ENCODE peak calls at places on chromosomes 12 and 14, in seven cellular contexts. G is AG09319; J is Panc1; H is CD8-positive, alpha-beta T cell; I is GM23338; W is pancreas; X is MM.1S. P is an unnamed sample.

GRCh38 chr14:71751264-71751663 is 181.0 kb upstream of the RGS6 start:
- DNase-seq in G (no peak), J (no peak), H (no peak), I (no peak), W (no peak), X (no peak), P (no peak)

GRCh38 chr14:104428333-104428851 is 151.2 kb upstream of the C14orf180 start:
- DNase-seq in G (no peak), J (no peak), H (no peak), I (no peak), W (no peak), X (no peak), P (no peak)

GRCh38 chr12:32671930-32672785 is 6.9 kb upstream of the DNM1L start:
- DNase-seq in G (peak; percentile 81), J (peak; percentile 51), H (no peak), I (peak; percentile 84), W (peak; percentile 38), X (peak; percentile 75), P (peak; percentile 87)

GRCh38 chr12:19129486-19130223 is at the start of gene PLEKHA5:
- DNase-seq in G (peak; percentile 43), J (no peak), H (peak; percentile 64), I (peak; percentile 81), W (peak; percentile 76), X (peak; percentile 66), P (peak; percentile 63)

GRCh38 chr12:54394281-54394719 is 9.8 kb upstream of the ZNF385A start:
- DNase-seq in G (no peak), J (no peak), H (no peak), I (peak; percentile 96), W (no peak), X (peak; percentile 47), P (peak; percentile 69)

GRCh38 chr12:132224484-132224883 is 80.2 kb downstream of the NOC4L start:
- DNase-seq in G (no peak), J (no peak), H (no peak), I (no peak), W (no peak), X (no peak), P (no peak)

GRCh38 chr12:59382678-59383425 is 213.0 kb upstream of the SLC16A7 start:
- DNase-seq in G (no peak), J (no peak), H (no peak), I (peak; percentile 30), W (no peak), X (no peak), P (no peak)

GRCh38 chr14:104586832-104587620 is 7.5 kb downstream of the C14orf180 start:
- DNase-seq in G (no peak), J (no peak), H (no peak), I (no peak), W (no peak), X (no peak), P (no peak)

GRCh38 chr12:65999564-66000280 is 130.8 kb downstream of the LLPH start:
- DNase-seq in G (no peak), J (no peak), H (no peak), I (no peak), W (no peak), X (no peak), P (peak; percentile 44)

GRCh38 chr12:131747276-131747675 is 36.4 kb downstream of the SFSWAP start:
- DNase-seq in G (no peak), J (no peak), H (no peak), I (no peak), W (no peak), X (no peak), P (no peak)

GRCh38 chr12:111407371-111408115 is 1.8 kb downstream of the SH2B3 start:
- DNase-seq in G (no peak), J (no peak), H (no peak), I (no peak), W (no peak), X (no peak), P (no peak)

GRCh38 chr12:94099191-94099983 is 49.0 kb upstream of the PLXNC1 start:
- DNase-seq in G (no peak), J (peak; percentile 33), H (no peak), I (no peak), W (no peak), X (no peak), P (no peak)

GRCh38 chr14:71175491-71175890 is 268.2 kb downstream of the PCNX1 start:
- DNase-seq in G (no peak), J (no peak), H (no peak), I (no peak), W (no peak), X (no peak), P (no peak)

GRCh38 chr14:54866588-54866987 is 36.0 kb downstream of the GCH1 start:
- DNase-seq in G (no peak), J (no peak), H (no peak), I (no peak), W (no peak), X (no peak), P (peak; percentile 20)

GRCh38 chr12:98592825-98593322 is 612 bp upstream of the SLC25A3 start:
- DNase-seq in G (no peak), J (no peak), H (no peak), I (no peak), W (no peak), X (peak; percentile 37), P (no peak)

GRCh38 chr14:72699852-72700257 is 194.0 kb downstream of the DPF3 start:
- DNase-seq in G (peak; percentile 95), J (no peak), H (no peak), I (no peak), W (no peak), X (no peak), P (peak; percentile 84)

GRCh38 chr12:190881-191280 is 23.1 kb downstream of the SLC6A12 start:
- DNase-seq in G (no peak), J (no peak), H (no peak), I (no peak), W (no peak), X (no peak), P (no peak)

GRCh38 chr12:12609692-12610091 is 2.0 kb upstream of the CREBL2 start:
- DNase-seq in G (no peak), J (no peak), H (no peak), I (no peak), W (no peak), X (no peak), P (no peak)

GRCh38 chr12:12610711-12611110 is 965 bp upstream of the CREBL2 start:
- DNase-seq in G (no peak), J (no peak), H (no peak), I (no peak), W (no peak), X (no peak), P (no peak)

GRCh38 chr12:12606793-12607589 is 4.7 kb upstream of the CREBL2 start:
- DNase-seq in G (no peak), J (no peak), H (no peak), I (no peak), W (no peak), X (no peak), P (peak; percentile 66)

GRCh38 chr12:12611512-12612306 is at the start of gene CREBL2:
- DNase-seq in G (peak; percentile 90), J (peak; percentile 63), H (peak; percentile 88), I (peak; percentile 95), W (peak; percentile 93), X (peak; percentile 92), P (peak; percentile 96)

DNA sequence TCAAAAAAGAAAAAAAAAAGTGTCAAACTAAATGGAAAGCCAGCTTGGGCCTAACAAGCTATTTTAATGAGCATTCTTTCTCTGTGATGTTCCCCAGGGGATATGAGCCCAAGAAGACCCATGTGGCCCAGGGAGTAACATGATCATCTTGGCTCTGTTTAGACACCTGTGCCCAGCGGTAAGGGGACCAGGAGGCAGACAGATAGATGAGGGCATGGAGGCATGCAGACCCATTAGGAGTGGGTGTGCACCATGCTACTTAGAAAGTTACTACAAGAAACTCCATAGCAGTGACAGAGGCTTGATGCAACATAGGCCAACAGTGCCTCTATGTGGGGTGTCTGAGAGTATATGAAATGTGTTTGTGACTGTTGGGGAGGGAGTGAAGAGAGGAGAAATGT is 3.1 kb upstream of the CREBL2 start:
- DNase-seq in G (no peak), J (no peak), H (no peak), I (no peak), W (no peak), X (no peak), P (peak; percentile 17)
- TF ChIP-seq CTCF in G (no peak), J (no peak), H (no peak), I (peak; percentile 9), W (no peak), X (no peak), P (no peak)

GRCh38 chr12:71849109-71849851 is 9.7 kb downstream of the TBC1D15 start:
- DNase-seq in G (no peak), J (no peak), H (no peak), I (no peak), W (no peak), X (no peak), P (no peak)
- TF ChIP-seq CTCF in G (no peak), J (no peak), H (no peak), I (no peak), W (no peak), X (no peak), P (no peak)

DNA sequence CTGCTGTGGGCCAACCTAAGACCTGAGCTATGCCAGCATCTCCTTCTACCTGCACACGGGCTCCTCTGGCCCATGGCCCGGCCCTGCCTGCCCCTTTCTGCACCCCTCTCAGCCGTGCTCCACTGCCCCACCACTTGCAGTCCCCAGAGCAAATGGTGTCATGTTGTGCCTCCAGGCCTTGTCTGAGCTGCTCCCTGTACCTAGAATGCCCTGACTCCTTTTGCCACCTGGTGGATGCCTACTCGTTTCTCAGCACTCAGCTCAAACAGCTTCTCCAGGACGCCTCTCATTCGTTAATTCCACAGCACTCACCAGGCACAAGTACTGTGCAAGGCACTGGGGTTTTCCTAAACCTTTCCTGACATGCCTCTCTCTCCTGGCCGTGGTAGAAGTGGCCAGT is 63.2 kb upstream of the PNMA1 start:
- DNase-seq in G (no peak), J (no peak), H (no peak), I (no peak), W (no peak), X (no peak), P (no peak)
- TF ChIP-seq CTCF in G (no peak), J (no peak), H (no peak), I (no peak), W (no peak), X (peak; percentile 36), P (no peak)

GRCh38 chr12:2283910-2284309 is 231.1 kb downstream of the CACNA1C start:
- DNase-seq in G (no peak), J (no peak), H (no peak), I (no peak), W (peak; percentile 13), X (no peak), P (peak; percentile 90)

GRCh38 chr12:2281446-2281845 is 228.7 kb downstream of the CACNA1C start:
- DNase-seq in G (no peak), J (no peak), H (no peak), I (no peak), W (no peak), X (no peak), P (no peak)

GRCh38 chr12:2283480-2283879 is 230.7 kb downstream of the CACNA1C start:
- DNase-seq in G (no peak), J (no peak), H (no peak), I (no peak), W (no peak), X (no peak), P (no peak)

GRCh38 chr12:2284321-2284813 is 231.6 kb downstream of the CACNA1C start:
- DNase-seq in G (no peak), J (no peak), H (no peak), I (no peak), W (peak; percentile 16), X (no peak), P (peak; percentile 70)

DNA sequence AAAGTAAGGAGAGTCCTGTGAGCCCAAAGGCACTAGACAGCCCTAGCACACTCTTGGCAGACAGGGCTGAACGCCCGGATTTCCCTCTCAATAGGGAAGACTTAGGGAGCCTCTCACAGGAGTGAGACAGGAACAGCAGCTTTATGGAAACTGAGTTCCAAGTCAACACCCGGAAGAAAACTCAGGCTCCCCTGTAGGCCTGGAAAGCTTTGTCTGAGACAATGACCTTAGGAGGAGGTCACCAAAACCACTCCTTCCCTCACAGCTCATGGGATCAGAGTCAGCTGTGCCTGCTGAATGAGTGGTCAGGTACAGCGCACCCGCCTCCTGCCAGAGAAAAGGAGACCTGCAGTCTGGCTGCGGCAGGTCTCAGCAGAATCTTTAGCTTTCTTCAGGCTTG is 229.5 kb downstream of the CACNA1C start:
- DNase-seq in G (no peak), J (no peak), H (no peak), I (peak; percentile 54), W (no peak), X (no peak), P (peak; percentile 40)
- TF ChIP-seq CTCF in G (no peak), J (no peak), H (no peak), I (peak; percentile 35), W (no peak), X (no peak), P (peak; percentile 3)